ENCODE peak calls at places on chromosomes 7 and 10, in eight cellular contexts. One of them, this sample, is unnamed.

GRCh38 chr10:114879541-114880158 is 58.1 kb downstream of the FHIP2A start:
- DNase-seq in SK-N-DZ: peak; percentile 49
- DNase-seq in RKO: peak; percentile 18
- DNase-seq in NCI-H774: no peak
- DNase-seq in NCI-H345: no peak
- DNase-seq in mucosa of gallbladder: no peak
- DNase-seq in stimulated activated CD4-positive, alpha-beta T cell treated with anti-CD3 and anti-CD28 coated beads, Interleukin-4, amount 100 ng/mL, for 48 hours: peak; percentile 19
- DNase-seq in right cardiac atrium: no peak
- DNase-seq in this sample: no peak

GRCh38 chr7:98242342-98242741 is 9.7 kb downstream of the TECPR1 start:
- DNase-seq in NCI-H345: no peak
- DNase-seq in SK-N-DZ: no peak
- DNase-seq in stimulated activated CD4-positive, alpha-beta T cell treated with anti-CD3 and anti-CD28 coated beads, Interleukin-4, amount 100 ng/mL, for 48 hours: no peak
- DNase-seq in NCI-H774: no peak
- DNase-seq in right cardiac atrium: no peak
- DNase-seq in mucosa of gallbladder: no peak
- DNase-seq in RKO: no peak
- DNase-seq in this sample: no peak

GRCh38 chr10:11225935-11226334 is 208.3 kb downstream of the CELF2 start:
- DNase-seq in stimulated activated CD4-positive, alpha-beta T cell treated with anti-CD3 and anti-CD28 coated beads, Interleukin-4, amount 100 ng/mL, for 48 hours: peak; percentile 64
- DNase-seq in SK-N-DZ: no peak
- DNase-seq in NCI-H345: no peak
- DNase-seq in mucosa of gallbladder: no peak
- DNase-seq in NCI-H774: no peak
- DNase-seq in RKO: no peak
- DNase-seq in right cardiac atrium: peak; percentile 69
- DNase-seq in this sample: peak; percentile 73

GRCh38 chr10:74026428-74026979 is 28.6 kb downstream of the VCL start:
- DNase-seq in mucosa of gallbladder: no peak
- DNase-seq in SK-N-DZ: no peak
- DNase-seq in RKO: no peak
- DNase-seq in NCI-H345: no peak
- DNase-seq in stimulated activated CD4-positive, alpha-beta T cell treated with anti-CD3 and anti-CD28 coated beads, Interleukin-4, amount 100 ng/mL, for 48 hours: no peak
- DNase-seq in right cardiac atrium: no peak
- DNase-seq in NCI-H774: no peak
- DNase-seq in this sample: no peak

GRCh38 chr10:130900441-130901160 is 410.9 kb downstream of the TCERG1L start:
- DNase-seq in mucosa of gallbladder: no peak
- DNase-seq in RKO: no peak
- DNase-seq in right cardiac atrium: no peak
- DNase-seq in SK-N-DZ: no peak
- DNase-seq in NCI-H774: no peak
- DNase-seq in NCI-H345: no peak
- DNase-seq in stimulated activated CD4-positive, alpha-beta T cell treated with anti-CD3 and anti-CD28 coated beads, Interleukin-4, amount 100 ng/mL, for 48 hours: no peak
- DNase-seq in this sample: no peak

GRCh38 chr10:110651044-110651958 is 7.2 kb downstream of the RBM20 start:
- DNase-seq in right cardiac atrium: peak; percentile 36
- DNase-seq in stimulated activated CD4-positive, alpha-beta T cell treated with anti-CD3 and anti-CD28 coated beads, Interleukin-4, amount 100 ng/mL, for 48 hours: no peak
- DNase-seq in NCI-H345: no peak
- DNase-seq in SK-N-DZ: no peak
- DNase-seq in NCI-H774: no peak
- DNase-seq in RKO: no peak
- DNase-seq in mucosa of gallbladder: no peak
- DNase-seq in this sample: no peak

GRCh38 chr10:110151467-110151866 is 55.9 kb upstream of the MXI1 start:
- DNase-seq in stimulated activated CD4-positive, alpha-beta T cell treated with anti-CD3 and anti-CD28 coated beads, Interleukin-4, amount 100 ng/mL, for 48 hours: no peak
- DNase-seq in mucosa of gallbladder: peak; percentile 85
- DNase-seq in NCI-H345: peak; percentile 28
- DNase-seq in right cardiac atrium: no peak
- DNase-seq in SK-N-DZ: peak; percentile 77
- DNase-seq in RKO: no peak
- DNase-seq in NCI-H774: peak; percentile 29
- DNase-seq in this sample: peak; percentile 60

GRCh38 chr10:103572597-103573321 is 79.3 kb downstream of the NEURL1 start:
- DNase-seq in RKO: no peak
- DNase-seq in mucosa of gallbladder: no peak
- DNase-seq in NCI-H345: no peak
- DNase-seq in right cardiac atrium: no peak
- DNase-seq in stimulated activated CD4-positive, alpha-beta T cell treated with anti-CD3 and anti-CD28 coated beads, Interleukin-4, amount 100 ng/mL, for 48 hours: no peak
- DNase-seq in NCI-H774: no peak
- DNase-seq in SK-N-DZ: no peak
- DNase-seq in this sample: no peak

GRCh38 chr10:97764519-97764931 is 7.3 kb downstream of the SFRP5 start:
- DNase-seq in mucosa of gallbladder: no peak
- DNase-seq in NCI-H345: no peak
- DNase-seq in RKO: no peak
- DNase-seq in NCI-H774: no peak
- DNase-seq in SK-N-DZ: no peak
- DNase-seq in stimulated activated CD4-positive, alpha-beta T cell treated with anti-CD3 and anti-CD28 coated beads, Interleukin-4, amount 100 ng/mL, for 48 hours: no peak
- DNase-seq in right cardiac atrium: no peak
- DNase-seq in this sample: peak; percentile 24

GRCh38 chr10:14723052-14723689 is 51.5 kb downstream of the FAM107B start:
- DNase-seq in SK-N-DZ: no peak
- DNase-seq in stimulated activated CD4-positive, alpha-beta T cell treated with anti-CD3 and anti-CD28 coated beads, Interleukin-4, amount 100 ng/mL, for 48 hours: peak; percentile 4
- DNase-seq in mucosa of gallbladder: no peak
- DNase-seq in RKO: no peak
- DNase-seq in NCI-H345: no peak
- DNase-seq in right cardiac atrium: no peak
- DNase-seq in NCI-H774: no peak
- DNase-seq in this sample: no peak

GRCh38 chr7:139853576-139854511 is 24.8 kb downstream of the TBXAS1 start:
- DNase-seq in mucosa of gallbladder: no peak
- DNase-seq in RKO: peak; percentile 80
- DNase-seq in NCI-H345: no peak
- DNase-seq in NCI-H774: no peak
- DNase-seq in right cardiac atrium: no peak
- DNase-seq in stimulated activated CD4-positive, alpha-beta T cell treated with anti-CD3 and anti-CD28 coated beads, Interleukin-4, amount 100 ng/mL, for 48 hours: no peak
- DNase-seq in SK-N-DZ: no peak
- DNase-seq in this sample: no peak